ENCODE peak calls at places on chromosomes 4 and X, in six cellular contexts. Q, U, E, I, S and W are unnamed samples. For H3K36me3, the result is how much of the 10 kb centered on the place peaks cover.

GRCh38 chr4:147799986-147800555 is 68.2 kb downstream of the ARHGAP10 start:
- DNase-seq in Q (no peak), S (no peak), I (no peak), E (no peak), U (no peak), W (no peak)

GRCh38 chr4:122673252-122673651 is 52.4 kb upstream of the IL21 start:
- DNase-seq in I (no peak), S (no peak), E (no peak), U (no peak), Q (no peak), W (no peak)

GRCh38 chr4:114606240-114606639 is 7.6 kb downstream of the UGT8 start:
- DNase-seq in E (no peak), U (no peak), I (no peak), Q (no peak), S (peak), W (no peak)

GRCh38 chr4:25790024-25790423 is 72.8 kb downstream of the SEL1L3 start:
- DNase-seq in I (no peak), U (no peak), E (no peak), S (no peak), Q (no peak), W (no peak)

GRCh38 chr4:164571593-164572385 is 182.1 kb upstream of the SMIM31 start:
- DNase-seq in E (no peak), I (no peak), U (no peak), Q (no peak), S (no peak), W (no peak)

GRCh38 chrX:40420899-40421729 is 159.7 kb upstream of the ATP6AP2 start:
- DNase-seq in U (no peak), Q (no peak), E (no peak), S (no peak), I (no peak), W (peak)

GRCh38 chr4:128837679-128838078 is 28.2 kb downstream of the JADE1 start:
- DNase-seq in U (no peak), I (no peak), E (no peak), S (no peak), Q (no peak), W (no peak)

GRCh38 chr4:6749340-6750171 is 33.0 kb upstream of the KIAA0232 start:
- DNase-seq in I (peak), E (peak), Q (peak), U (no peak), S (peak), W (no peak)

GRCh38 chr4:186739802-186740434 is 16.3 kb upstream of the FAT1 start:
- DNase-seq in I (peak), S (no peak), Q (no peak), U (no peak), E (no peak), W (no peak)

GRCh38 chr4:8321220-8321619 is 51.7 kb downstream of the HTRA3 start:
- DNase-seq in U (no peak), I (no peak), E (no peak), S (no peak), Q (no peak), W (no peak)

DNA sequence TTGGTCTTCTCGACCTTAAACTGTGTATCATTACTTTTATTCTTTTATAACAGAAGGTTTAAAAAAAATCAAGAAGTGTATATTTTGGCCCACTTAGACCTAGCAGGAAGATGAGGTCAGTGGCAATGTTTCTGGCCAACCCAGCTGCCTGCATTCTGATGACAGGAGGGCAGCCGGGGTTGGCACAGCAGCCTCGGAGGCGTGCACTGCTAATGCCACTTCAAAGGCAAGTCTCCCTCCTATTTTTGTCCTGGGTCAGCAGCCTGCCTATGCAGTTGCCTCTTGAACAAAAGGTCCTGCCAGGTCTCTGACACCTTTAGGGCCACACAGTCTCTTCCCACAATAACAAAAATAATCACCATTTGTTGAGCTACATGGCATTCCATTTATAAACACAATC is 89.4 kb upstream of the MYOZ2 start:
- DNase-seq in E (peak), U (no peak), S (no peak), I (no peak), Q (peak), W (peak)
- TF ChIP-seq POLR2A in E (no peak), U (no peak), S (no peak), I (no peak), Q (no peak), W (no peak)

DNA sequence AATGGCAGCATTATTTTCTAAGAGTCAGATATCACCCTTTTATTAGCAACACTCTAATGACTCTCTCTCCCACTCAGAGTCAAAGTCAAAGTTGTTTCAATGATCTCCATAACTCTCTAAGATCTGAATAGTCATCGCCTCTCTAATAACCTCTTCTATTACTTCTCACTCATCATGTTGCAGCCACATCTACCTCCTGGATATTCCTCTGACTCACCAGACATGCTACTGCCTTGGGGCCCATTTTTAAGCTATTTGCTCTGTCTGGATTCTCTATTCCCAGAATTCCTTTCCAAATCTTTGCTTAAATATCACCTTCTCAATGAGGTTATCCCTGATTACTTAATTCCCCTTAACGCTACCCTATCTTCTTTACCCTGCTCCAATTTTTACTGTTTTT is 391.8 kb upstream of the MAGEB16 start:
- DNase-seq in E (no peak), Q (no peak), U (no peak), S (no peak), I (no peak), W (no peak)
- TF ChIP-seq CTCF in E (no peak), Q (no peak), U (no peak), S (no peak), I (no peak), W (no peak)

DNA sequence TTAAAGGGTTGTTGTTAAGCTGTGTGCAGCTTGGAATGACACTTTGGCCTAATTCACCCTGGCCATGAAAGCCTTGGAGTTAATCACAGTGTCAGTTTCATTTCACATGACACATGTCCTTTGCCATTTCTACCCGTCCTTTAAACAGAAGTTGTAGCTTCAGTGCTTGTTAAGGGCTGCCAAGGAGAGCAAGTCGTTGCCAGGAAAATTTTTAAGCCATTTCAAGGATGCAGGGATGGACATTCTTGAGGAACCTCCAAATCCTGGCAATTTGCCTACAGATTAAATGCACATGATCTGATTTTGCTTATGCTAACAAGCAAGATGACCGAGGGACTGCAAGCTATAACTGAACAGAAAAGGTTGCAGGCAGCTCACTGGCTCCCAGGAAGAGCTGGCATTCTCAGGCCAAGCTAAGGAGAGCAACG is 40.5 kb downstream of the SETD7 start:
- DNase-seq in E (no peak), Q (no peak), U (no peak), I (no peak), S (no peak), W (no peak)
- H3K36me3 ChIP-seq in E (under half), Q (under half), U (under half), I (under half), S (under half), W (half or more)

GRCh38 chrX:38803609-38804480 is 2.6 kb downstream of the MID1IP1 start:
- DNase-seq in I (peak), E (peak), Q (peak), S (peak), U (peak), W (peak)

GRCh38 chrX:38798956-38799355 is 2.3 kb upstream of the MID1IP1 start:
- DNase-seq in Q (no peak), U (no peak), I (no peak), E (no peak), S (no peak), W (no peak)

GRCh38 chrX:38803286-38803608 is 2.0 kb downstream of the MID1IP1 start:
- DNase-seq in S (no peak), I (no peak), E (no peak), U (no peak), Q (no peak), W (no peak)

GRCh38 chrX:38799995-38800394 is 1.3 kb upstream of the MID1IP1 start:
- DNase-seq in E (no peak), S (no peak), Q (no peak), I (no peak), U (no peak), W (no peak)

GRCh38 chrX:38800981-38801845 is at the start of gene MID1IP1:
- DNase-seq in I (peak), S (peak), Q (peak), U (peak), E (peak), W (peak)
- TF ChIP-seq POLR2A in I (peak), S (no peak), Q (peak), U (peak), E (peak), W (no peak)

GRCh38 chr4:48033825-48034413 is 17.3 kb downstream of the NIPAL1 start:
- DNase-seq in I (peak), Q (peak), E (no peak), U (no peak), S (peak), W (no peak)
- TF ChIP-seq CTCF in I (peak), Q (peak), E (no peak), U (no peak), S (peak), W (no peak)

GRCh38 chr4:102586644-102587021 is 85.5 kb downstream of the NFKB1 start:
- DNase-seq in S (no peak), U (no peak), E (no peak), Q (no peak), I (no peak), W (no peak)
- H3K36me3 ChIP-seq in S (under half), U (under half), E (under half), Q (under half), I (under half), W (half or more)

GRCh38 chr4:37826282-37827029 is at the start of gene PGM2:
- DNase-seq in U (peak), E (peak), I (peak), Q (peak), S (peak), W (peak)
- TF ChIP-seq POLR2A in U (peak), E (peak), I (peak), Q (peak), S (peak), W (peak)

GRCh38 chrX:135295238-135295943 is 13.9 kb upstream of the ETDC start:
- DNase-seq in S (no peak), U (peak), E (no peak), I (peak), Q (no peak), W (peak)
- TF ChIP-seq CTCF in S (no peak), U (no peak), E (no peak), I (no peak), Q (no peak), W (no peak)

GRCh38 chr4:99043346-99043745 is 45.2 kb downstream of the ADH5 start:
- DNase-seq in S (no peak), E (no peak), Q (no peak), I (no peak), U (no peak), W (no peak)

GRCh38 chr4:99052902-99053301 is 35.7 kb downstream of the ADH5 start:
- DNase-seq in Q (no peak), U (no peak), E (no peak), S (no peak), I (no peak), W (no peak)

DNA sequence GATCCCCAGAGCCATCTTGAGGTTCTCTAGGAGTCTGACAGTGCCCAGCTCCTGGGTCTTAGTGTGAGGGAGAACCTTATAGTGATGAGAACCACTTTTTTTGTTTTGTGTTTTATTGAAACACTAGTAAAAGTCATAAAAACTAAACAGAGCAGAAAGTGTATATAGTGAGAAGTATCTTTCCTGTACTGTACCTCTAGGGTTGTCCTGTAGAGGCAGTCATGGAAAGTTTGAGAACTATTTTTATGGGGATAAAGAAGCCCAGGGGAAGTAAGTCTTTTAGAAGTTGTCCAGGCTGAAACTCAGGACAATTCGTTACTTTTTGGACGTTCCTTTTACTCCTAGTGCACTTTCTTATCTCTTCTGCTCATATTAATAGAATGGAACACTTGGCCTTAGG is 40.9 kb downstream of the ADH5 start:
- DNase-seq in E (no peak), Q (no peak), I (no peak), U (no peak), S (no peak), W (no peak)
- H3K36me3 ChIP-seq in E (under half), Q (under half), I (under half), U (under half), S (under half), W (half or more)